ENCODE peak calls at places on chromosome 17, in eight cellular contexts. One of them, this sample, is unnamed.

GRCh38 chr17:34756670-34757021 is 177.3 kb downstream of the TMEM132E start:
- DNase-seq in fibroblast of villous mesenchyme: no peak
- DNase-seq in OCI-LY7: no peak
- DNase-seq in DND-41: no peak
- DNase-seq in skeletal muscle cell: peak
- DNase-seq in cardiac fibroblast: no peak
- DNase-seq in heart right ventricle: no peak
- DNase-seq in HCT116: no peak
- DNase-seq in this sample: no peak

GRCh38 chr17:51054748-51055147 is 65.9 kb downstream of the SPAG9 start:
- DNase-seq in fibroblast of villous mesenchyme: no peak
- DNase-seq in OCI-LY7: no peak
- DNase-seq in DND-41: no peak
- DNase-seq in skeletal muscle cell: no peak
- DNase-seq in cardiac fibroblast: no peak
- DNase-seq in heart right ventricle: no peak
- DNase-seq in HCT116: no peak
- DNase-seq in this sample: no peak

GRCh38 chr17:17408236-17408794 is 68.5 kb upstream of the MED9 start:
- DNase-seq in fibroblast of villous mesenchyme: peak
- DNase-seq in OCI-LY7: no peak
- DNase-seq in DND-41: no peak
- DNase-seq in skeletal muscle cell: peak
- DNase-seq in cardiac fibroblast: peak
- DNase-seq in heart right ventricle: no peak
- DNase-seq in HCT116: no peak
- DNase-seq in this sample: peak

GRCh38 chr17:66602659-66603363 is 232.1 kb upstream of the CACNG5 start:
- DNase-seq in fibroblast of villous mesenchyme: peak
- DNase-seq in OCI-LY7: no peak
- DNase-seq in DND-41: no peak
- DNase-seq in skeletal muscle cell: no peak
- DNase-seq in cardiac fibroblast: peak
- DNase-seq in heart right ventricle: no peak
- DNase-seq in HCT116: no peak
- DNase-seq in this sample: no peak

GRCh38 chr17:66855204-66855603 is 20.3 kb downstream of the CACNG5 start:
- DNase-seq in fibroblast of villous mesenchyme: peak
- DNase-seq in OCI-LY7: no peak
- DNase-seq in DND-41: no peak
- DNase-seq in skeletal muscle cell: no peak
- DNase-seq in cardiac fibroblast: no peak
- DNase-seq in heart right ventricle: no peak
- DNase-seq in HCT116: no peak
- DNase-seq in this sample: no peak

GRCh38 chr17:17751489-17751995 is 70.3 kb downstream of the RAI1 start:
- DNase-seq in fibroblast of villous mesenchyme: no peak
- DNase-seq in OCI-LY7: peak
- DNase-seq in DND-41: no peak
- DNase-seq in skeletal muscle cell: no peak
- DNase-seq in cardiac fibroblast: no peak
- DNase-seq in heart right ventricle: no peak
- DNase-seq in HCT116: no peak
- DNase-seq in this sample: no peak

GRCh38 chr17:67074781-67075180 is 30.4 kb downstream of the CACNG1 start:
- DNase-seq in fibroblast of villous mesenchyme: no peak
- DNase-seq in OCI-LY7: no peak
- DNase-seq in DND-41: no peak
- DNase-seq in skeletal muscle cell: no peak
- DNase-seq in cardiac fibroblast: no peak
- DNase-seq in heart right ventricle: no peak
- DNase-seq in HCT116: no peak
- DNase-seq in this sample: no peak

GRCh38 chr17:59845595-59846390 is 47.0 kb downstream of the TUBD1 start:
- DNase-seq in fibroblast of villous mesenchyme: peak
- DNase-seq in OCI-LY7: no peak
- DNase-seq in DND-41: no peak
- DNase-seq in skeletal muscle cell: peak
- DNase-seq in cardiac fibroblast: peak
- DNase-seq in heart right ventricle: no peak
- DNase-seq in HCT116: peak
- DNase-seq in this sample: peak

GRCh38 chr17:50258647-50259483 is 15.4 kb upstream of the TMEM92 start:
- DNase-seq in fibroblast of villous mesenchyme: no peak
- DNase-seq in OCI-LY7: no peak
- DNase-seq in DND-41: no peak
- DNase-seq in skeletal muscle cell: no peak
- DNase-seq in cardiac fibroblast: peak
- DNase-seq in heart right ventricle: no peak
- DNase-seq in HCT116: no peak
- DNase-seq in this sample: no peak

GRCh38 chr17:68141050-68141449 is 105.5 kb downstream of the KPNA2 start:
- DNase-seq in fibroblast of villous mesenchyme: peak
- DNase-seq in OCI-LY7: no peak
- DNase-seq in DND-41: no peak
- DNase-seq in skeletal muscle cell: no peak
- DNase-seq in cardiac fibroblast: no peak
- DNase-seq in heart right ventricle: no peak
- DNase-seq in HCT116: no peak
- DNase-seq in this sample: no peak

GRCh38 chr17:5780476-5780875 is 196.2 kb upstream of the NLRP1 start:
- DNase-seq in fibroblast of villous mesenchyme: no peak
- DNase-seq in OCI-LY7: no peak
- DNase-seq in DND-41: no peak
- DNase-seq in skeletal muscle cell: peak
- DNase-seq in cardiac fibroblast: peak
- DNase-seq in heart right ventricle: no peak
- DNase-seq in HCT116: peak
- DNase-seq in this sample: no peak

GRCh38 chr17:50604470-50604869 is 30.2 kb upstream of the ABCC3 start:
- DNase-seq in fibroblast of villous mesenchyme: peak
- DNase-seq in OCI-LY7: no peak
- DNase-seq in DND-41: peak
- DNase-seq in skeletal muscle cell: peak
- DNase-seq in cardiac fibroblast: peak
- DNase-seq in heart right ventricle: peak
- DNase-seq in HCT116: no peak
- DNase-seq in this sample: peak

GRCh38 chr17:15180121-15180561 is 85.0 kb downstream of the PMP22 start:
- DNase-seq in fibroblast of villous mesenchyme: no peak
- DNase-seq in OCI-LY7: no peak
- DNase-seq in DND-41: no peak
- DNase-seq in skeletal muscle cell: no peak
- DNase-seq in cardiac fibroblast: no peak
- DNase-seq in heart right ventricle: no peak
- DNase-seq in HCT116: no peak
- DNase-seq in this sample: no peak

GRCh38 chr17:40646791-40647548 is 648 bp downstream of the SMARCE1 start:
- DNase-seq in fibroblast of villous mesenchyme: peak
- DNase-seq in OCI-LY7: peak
- DNase-seq in DND-41: peak
- DNase-seq in skeletal muscle cell: peak
- DNase-seq in cardiac fibroblast: peak
- DNase-seq in heart right ventricle: no peak
- DNase-seq in HCT116: peak
- DNase-seq in this sample: no peak

GRCh38 chr17:62703269-62703775 is 75.9 kb downstream of the MRC2 start:
- DNase-seq in fibroblast of villous mesenchyme: no peak
- DNase-seq in OCI-LY7: no peak
- DNase-seq in DND-41: no peak
- DNase-seq in skeletal muscle cell: no peak
- DNase-seq in cardiac fibroblast: no peak
- DNase-seq in heart right ventricle: no peak
- DNase-seq in HCT116: no peak
- DNase-seq in this sample: no peak

GRCh38 chr17:69762359-69762758 is 312.7 kb upstream of the KCNJ16 start:
- DNase-seq in fibroblast of villous mesenchyme: no peak
- DNase-seq in OCI-LY7: no peak
- DNase-seq in DND-41: no peak
- DNase-seq in skeletal muscle cell: no peak
- DNase-seq in cardiac fibroblast: no peak
- DNase-seq in heart right ventricle: no peak
- DNase-seq in HCT116: no peak
- DNase-seq in this sample: no peak

DNA sequence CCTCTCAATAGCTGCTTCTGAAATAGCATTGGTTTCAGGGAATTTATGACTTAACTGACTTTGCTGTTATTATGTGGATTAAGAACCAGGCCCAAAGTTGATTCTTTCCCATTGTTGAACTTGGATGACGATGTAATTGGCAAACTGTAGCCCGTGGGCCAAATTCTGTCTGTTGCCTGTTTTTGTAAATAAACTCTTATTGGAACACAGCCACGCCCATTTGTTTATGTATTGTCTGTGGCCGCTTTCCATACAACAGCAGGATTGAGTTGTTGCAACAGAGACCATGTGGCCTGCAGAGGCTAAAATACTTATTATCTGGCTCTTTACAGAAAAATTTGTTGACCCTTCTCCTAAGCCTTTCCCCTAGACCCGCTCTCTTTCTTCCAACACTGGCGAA is 31.6 kb downstream of the NTN1 start:
- DNase-seq in fibroblast of villous mesenchyme: peak
- DNase-seq in OCI-LY7: no peak
- DNase-seq in DND-41: no peak
- DNase-seq in skeletal muscle cell: no peak
- DNase-seq in cardiac fibroblast: no peak
- DNase-seq in heart right ventricle: no peak
- DNase-seq in HCT116: no peak
- DNase-seq in this sample: no peak
- H3K4me3 ChIP-seq in fibroblast of villous mesenchyme: no peak
- H3K4me3 ChIP-seq in OCI-LY7: no peak
- H3K4me3 ChIP-seq in DND-41: no peak
- H3K4me3 ChIP-seq in skeletal muscle cell: no peak
- H3K4me3 ChIP-seq in cardiac fibroblast: no peak
- H3K4me3 ChIP-seq in heart right ventricle: no peak
- H3K4me3 ChIP-seq in HCT116: no peak
- H3K4me3 ChIP-seq in this sample: no peak

GRCh38 chr17:7293131-7293557 is 1.3 kb downstream of the YBX2 start:
- DNase-seq in fibroblast of villous mesenchyme: no peak
- DNase-seq in OCI-LY7: no peak
- DNase-seq in DND-41: no peak
- DNase-seq in skeletal muscle cell: no peak
- DNase-seq in cardiac fibroblast: peak
- DNase-seq in heart right ventricle: no peak
- DNase-seq in HCT116: no peak
- DNase-seq in this sample: no peak

GRCh38 chr17:7293821-7294613 is 422 bp downstream of the YBX2 start:
- DNase-seq in fibroblast of villous mesenchyme: no peak
- DNase-seq in OCI-LY7: no peak
- DNase-seq in DND-41: no peak
- DNase-seq in skeletal muscle cell: no peak
- DNase-seq in cardiac fibroblast: no peak
- DNase-seq in heart right ventricle: no peak
- DNase-seq in HCT116: no peak
- DNase-seq in this sample: no peak

GRCh38 chr17:7294614-7295153 is at the start of gene YBX2:
- DNase-seq in fibroblast of villous mesenchyme: peak
- DNase-seq in OCI-LY7: peak
- DNase-seq in DND-41: peak
- DNase-seq in skeletal muscle cell: no peak
- DNase-seq in cardiac fibroblast: no peak
- DNase-seq in heart right ventricle: peak
- DNase-seq in HCT116: peak
- DNase-seq in this sample: peak

GRCh38 chr17:7295230-7296180 is 1.1 kb upstream of the YBX2 start:
- DNase-seq in fibroblast of villous mesenchyme: no peak
- DNase-seq in OCI-LY7: peak
- DNase-seq in DND-41: no peak
- DNase-seq in skeletal muscle cell: no peak
- DNase-seq in cardiac fibroblast: no peak
- DNase-seq in heart right ventricle: no peak
- DNase-seq in HCT116: no peak
- DNase-seq in this sample: no peak

DNA sequence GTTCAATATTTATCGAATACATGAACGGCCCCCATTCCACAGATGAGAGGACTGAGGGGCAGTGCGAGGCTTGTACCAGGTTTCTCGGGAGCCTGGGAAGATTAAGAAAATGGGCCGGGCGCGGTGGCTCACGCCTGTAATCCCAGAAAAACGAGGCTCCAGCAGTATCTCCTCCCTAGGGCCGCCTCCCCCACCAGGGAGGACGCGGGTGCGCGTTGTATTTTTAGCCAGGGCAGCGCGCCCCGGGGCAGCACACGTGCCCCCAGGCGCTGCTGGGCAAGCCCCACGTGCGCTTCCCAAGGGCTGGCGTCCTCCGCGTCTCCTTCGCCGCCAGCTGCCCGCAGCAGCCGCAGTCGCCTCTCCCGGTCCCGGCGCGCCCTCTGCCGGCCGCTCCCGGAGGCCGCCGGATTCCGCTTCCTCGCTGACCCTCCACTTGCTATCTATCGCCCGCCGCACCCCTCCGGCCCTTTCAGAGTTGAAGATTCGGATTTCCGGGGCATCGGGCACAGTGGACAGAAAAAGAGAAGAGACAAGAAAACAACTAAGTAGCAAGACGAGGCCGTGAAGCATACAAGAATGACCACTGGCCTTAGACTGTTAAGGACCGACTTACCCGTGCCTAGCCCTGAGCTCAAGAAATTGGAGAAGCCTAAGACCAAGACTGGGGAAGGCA is 1.9 kb upstream of the YBX2 start:
- DNase-seq in fibroblast of villous mesenchyme: peak
- DNase-seq in OCI-LY7: peak
- DNase-seq in DND-41: peak
- DNase-seq in skeletal muscle cell: no peak
- DNase-seq in cardiac fibroblast: peak
- DNase-seq in heart right ventricle: peak
- DNase-seq in HCT116: peak
- DNase-seq in this sample: peak
- H3K4me3 ChIP-seq in fibroblast of villous mesenchyme: no peak
- H3K4me3 ChIP-seq in OCI-LY7: peak
- H3K4me3 ChIP-seq in DND-41: peak
- H3K4me3 ChIP-seq in skeletal muscle cell: peak
- H3K4me3 ChIP-seq in cardiac fibroblast: no peak
- H3K4me3 ChIP-seq in heart right ventricle: no peak
- H3K4me3 ChIP-seq in HCT116: peak
- H3K4me3 ChIP-seq in this sample: peak

GRCh38 chr17:80289631-80290030 is 29.0 kb downstream of the RNF213 start:
- DNase-seq in fibroblast of villous mesenchyme: no peak
- DNase-seq in OCI-LY7: no peak
- DNase-seq in DND-41: no peak
- DNase-seq in skeletal muscle cell: no peak
- DNase-seq in cardiac fibroblast: no peak
- DNase-seq in heart right ventricle: no peak
- DNase-seq in HCT116: no peak
- DNase-seq in this sample: peak
- H3K4me3 ChIP-seq in fibroblast of villous mesenchyme: no peak
- H3K4me3 ChIP-seq in OCI-LY7: no peak
- H3K4me3 ChIP-seq in DND-41: no peak
- H3K4me3 ChIP-seq in skeletal muscle cell: no peak
- H3K4me3 ChIP-seq in cardiac fibroblast: no peak
- H3K4me3 ChIP-seq in heart right ventricle: no peak
- H3K4me3 ChIP-seq in HCT116: no peak
- H3K4me3 ChIP-seq in this sample: no peak

DNA sequence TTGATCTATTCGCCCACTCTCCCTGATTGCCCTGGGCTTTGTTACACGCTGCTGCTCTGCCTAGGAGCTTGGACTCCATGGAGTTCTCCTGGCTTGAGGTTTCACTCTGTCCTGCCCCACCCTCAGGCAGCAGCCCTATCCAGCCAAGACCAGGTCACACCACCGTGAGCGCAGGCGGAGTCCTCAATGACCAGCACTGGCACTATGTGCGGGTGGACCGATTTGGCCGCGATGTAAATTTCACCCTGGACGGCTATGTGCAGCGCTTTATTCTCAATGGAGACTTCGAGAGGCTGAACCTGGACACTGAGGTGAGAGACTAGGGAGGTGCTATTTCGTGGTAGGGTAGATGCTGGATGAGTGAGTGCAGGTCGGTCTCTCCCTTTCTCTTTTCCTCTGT is 3.5 kb downstream of the CNTNAP1 start:
- DNase-seq in fibroblast of villous mesenchyme: no peak
- DNase-seq in OCI-LY7: no peak
- DNase-seq in DND-41: no peak
- DNase-seq in skeletal muscle cell: no peak
- DNase-seq in cardiac fibroblast: no peak
- DNase-seq in heart right ventricle: no peak
- DNase-seq in HCT116: no peak
- DNase-seq in this sample: no peak
- H3K4me3 ChIP-seq in fibroblast of villous mesenchyme: no peak
- H3K4me3 ChIP-seq in OCI-LY7: no peak
- H3K4me3 ChIP-seq in DND-41: no peak
- H3K4me3 ChIP-seq in skeletal muscle cell: no peak
- H3K4me3 ChIP-seq in cardiac fibroblast: no peak
- H3K4me3 ChIP-seq in heart right ventricle: no peak
- H3K4me3 ChIP-seq in HCT116: no peak
- H3K4me3 ChIP-seq in this sample: no peak

This sample was measured in psoas muscle.